ENCODE peak calls at places on chromosomes 3 and 15, in five cellular contexts. One of them, this sample, is unnamed.

GRCh38 chr15:31964586-31965307 is 65.6 kb upstream of the CHRNA7 start:
- DNase-seq in GM06990: no peak
- DNase-seq in GM10248: no peak
- DNase-seq in fibroblast of lung: no peak
- DNase-seq in CD4-positive, alpha-beta T cell: no peak
- DNase-seq in this sample: no peak

GRCh38 chr3:52039846-52040245 is 16.5 kb downstream of the DUSP7 start:
- DNase-seq in GM06990: no peak
- DNase-seq in GM10248: no peak
- DNase-seq in fibroblast of lung: peak; percentile 56
- DNase-seq in CD4-positive, alpha-beta T cell: no peak
- DNase-seq in this sample: no peak

GRCh38 chr3:43995929-43996378 is 245.7 kb upstream of the TOPAZ1 start:
- DNase-seq in GM06990: peak; percentile 15
- DNase-seq in GM10248: no peak
- DNase-seq in fibroblast of lung: no peak
- DNase-seq in CD4-positive, alpha-beta T cell: no peak
- DNase-seq in this sample: no peak

GRCh38 chr3:192747145-192747544 is 19.8 kb upstream of the FGF12 start:
- DNase-seq in GM06990: no peak
- DNase-seq in GM10248: no peak
- DNase-seq in fibroblast of lung: no peak
- DNase-seq in CD4-positive, alpha-beta T cell: no peak
- DNase-seq in this sample: no peak

GRCh38 chr3:159734681-159735080 is 254.0 kb upstream of the IL12A start:
- DNase-seq in GM06990: no peak
- DNase-seq in GM10248: no peak
- DNase-seq in fibroblast of lung: no peak
- DNase-seq in CD4-positive, alpha-beta T cell: no peak
- DNase-seq in this sample: no peak

GRCh38 chr3:4849136-4849535 is 130.1 kb upstream of the BHLHE40 start:
- DNase-seq in GM06990: no peak
- DNase-seq in GM10248: no peak
- DNase-seq in fibroblast of lung: no peak
- DNase-seq in CD4-positive, alpha-beta T cell: no peak
- DNase-seq in this sample: no peak

GRCh38 chr3:171138027-171138426 is 111.5 kb upstream of the SLC2A2 start:
- DNase-seq in GM06990: no peak
- DNase-seq in GM10248: no peak
- DNase-seq in fibroblast of lung: no peak
- DNase-seq in CD4-positive, alpha-beta T cell: no peak
- DNase-seq in this sample: no peak

GRCh38 chr3:56119575-56120349 is 348.5 kb downstream of the ERC2 start:
- DNase-seq in GM06990: no peak
- DNase-seq in GM10248: no peak
- DNase-seq in fibroblast of lung: peak; percentile 58
- DNase-seq in CD4-positive, alpha-beta T cell: no peak
- DNase-seq in this sample: no peak

GRCh38 chr15:77481670-77482069 is 61.0 kb downstream of the HMG20A start:
- DNase-seq in GM06990: no peak
- DNase-seq in GM10248: no peak
- DNase-seq in fibroblast of lung: peak; percentile 84
- DNase-seq in CD4-positive, alpha-beta T cell: no peak
- DNase-seq in this sample: no peak

GRCh38 chr3:116155830-116156229 is 289.5 kb downstream of the LSAMP start:
- DNase-seq in GM06990: no peak
- DNase-seq in GM10248: no peak
- DNase-seq in fibroblast of lung: no peak
- DNase-seq in CD4-positive, alpha-beta T cell: no peak
- DNase-seq in this sample: no peak

GRCh38 chr3:195247086-195247862 is 23.7 kb downstream of the XXYLT1 start:
- DNase-seq in GM06990: no peak
- DNase-seq in GM10248: no peak
- DNase-seq in fibroblast of lung: no peak
- DNase-seq in CD4-positive, alpha-beta T cell: no peak
- DNase-seq in this sample: no peak

GRCh38 chr3:23455775-23456174 is 252.6 kb downstream of the UBE2E2 start:
- DNase-seq in GM06990: no peak
- DNase-seq in GM10248: no peak
- DNase-seq in fibroblast of lung: peak; percentile 76
- DNase-seq in CD4-positive, alpha-beta T cell: no peak
- DNase-seq in this sample: no peak

GRCh38 chr3:19147905-19148767 is at the start of gene KCNH8:
- DNase-seq in GM06990: peak; percentile 15
- DNase-seq in GM10248: peak; percentile 31
- DNase-seq in fibroblast of lung: no peak
- DNase-seq in CD4-positive, alpha-beta T cell: peak; percentile 1
- DNase-seq in this sample: peak; percentile 32

GRCh38 chr3:126098391-126098858 is 14.5 kb upstream of the SLC41A3 start:
- DNase-seq in GM06990: no peak
- DNase-seq in GM10248: no peak
- DNase-seq in fibroblast of lung: no peak
- DNase-seq in CD4-positive, alpha-beta T cell: no peak
- DNase-seq in this sample: no peak

GRCh38 chr3:42228796-42229195 is 37.2 kb downstream of the CCK start:
- DNase-seq in GM06990: no peak
- DNase-seq in GM10248: peak; percentile 58
- DNase-seq in fibroblast of lung: no peak
- DNase-seq in CD4-positive, alpha-beta T cell: no peak
- DNase-seq in this sample: peak; percentile 62

GRCh38 chr3:36993326-36994283 is at the start of gene MLH1:
- DNase-seq in GM06990: peak; percentile 95
- DNase-seq in GM10248: peak; percentile 85
- DNase-seq in fibroblast of lung: peak; percentile 100
- DNase-seq in CD4-positive, alpha-beta T cell: peak; percentile 91
- DNase-seq in this sample: peak; percentile 94

GRCh38 chr3:172148269-172148668 is 108.9 kb downstream of the FNDC3B start:
- DNase-seq in GM06990: no peak
- DNase-seq in GM10248: no peak
- DNase-seq in fibroblast of lung: peak; percentile 56
- DNase-seq in CD4-positive, alpha-beta T cell: no peak
- DNase-seq in this sample: no peak

GRCh38 chr3:45056608-45057301 is 30.7 kb downstream of the CLEC3B start:
- DNase-seq in GM06990: no peak
- DNase-seq in GM10248: no peak
- DNase-seq in fibroblast of lung: no peak
- DNase-seq in CD4-positive, alpha-beta T cell: no peak
- DNase-seq in this sample: no peak

GRCh38 chr3:4633078-4634004 is 140.2 kb downstream of the ITPR1 start:
- DNase-seq in GM06990: peak; percentile 8
- DNase-seq in GM10248: peak; percentile 68
- DNase-seq in fibroblast of lung: peak; percentile 65
- DNase-seq in CD4-positive, alpha-beta T cell: no peak
- DNase-seq in this sample: peak; percentile 62

GRCh38 chr3:98329392-98330124 is 24.1 kb upstream of the OR5K4 start:
- DNase-seq in GM06990: peak; percentile 26
- DNase-seq in GM10248: peak; percentile 35
- DNase-seq in fibroblast of lung: peak; percentile 20
- DNase-seq in CD4-positive, alpha-beta T cell: peak; percentile 15
- DNase-seq in this sample: peak; percentile 29

GRCh38 chr3:37907906-37908305 is 46.2 kb downstream of the CTDSPL start:
- DNase-seq in GM06990: peak; percentile 56
- DNase-seq in GM10248: peak; percentile 65
- DNase-seq in fibroblast of lung: peak; percentile 49
- DNase-seq in CD4-positive, alpha-beta T cell: no peak
- DNase-seq in this sample: peak; percentile 56

GRCh38 chr3:194637066-194637465 is 3.8 kb upstream of the TMEM44 start:
- DNase-seq in GM06990: no peak
- DNase-seq in GM10248: no peak
- DNase-seq in fibroblast of lung: no peak
- DNase-seq in CD4-positive, alpha-beta T cell: no peak
- DNase-seq in this sample: no peak

GRCh38 chr3:185308126-185308754 is 54.4 kb upstream of the EHHADH start:
- DNase-seq in GM06990: no peak
- DNase-seq in GM10248: peak; percentile 54
- DNase-seq in fibroblast of lung: peak; percentile 30
- DNase-seq in CD4-positive, alpha-beta T cell: peak; percentile 5
- DNase-seq in this sample: peak; percentile 48

GRCh38 chr15:26935322-26935721 is 35.7 kb upstream of the GABRG3 start:
- DNase-seq in GM06990: no peak
- DNase-seq in GM10248: no peak
- DNase-seq in fibroblast of lung: no peak
- DNase-seq in CD4-positive, alpha-beta T cell: no peak
- DNase-seq in this sample: no peak

GRCh38 chr3:27584874-27585273 is 100.7 kb upstream of the SLC4A7 start:
- DNase-seq in GM06990: no peak
- DNase-seq in GM10248: no peak
- DNase-seq in fibroblast of lung: no peak
- DNase-seq in CD4-positive, alpha-beta T cell: no peak
- DNase-seq in this sample: no peak

GRCh38 chr15:91068966-91069365 is 31.1 kb upstream of the SV2B start:
- DNase-seq in GM06990: no peak
- DNase-seq in GM10248: no peak
- DNase-seq in fibroblast of lung: no peak
- DNase-seq in CD4-positive, alpha-beta T cell: no peak
- DNase-seq in this sample: no peak
- TF ChIP-seq CTCF in GM06990: no peak
- TF ChIP-seq CTCF in GM10248: no peak
- TF ChIP-seq CTCF in fibroblast of lung: no peak
- TF ChIP-seq CTCF in CD4-positive, alpha-beta T cell: no peak
- TF ChIP-seq CTCF in this sample: no peak

GRCh38 chr15:57079446-57079845 is 161.0 kb downstream of the TCF12 start:
- DNase-seq in GM06990: no peak
- DNase-seq in GM10248: peak; percentile 21
- DNase-seq in fibroblast of lung: peak; percentile 44
- DNase-seq in CD4-positive, alpha-beta T cell: no peak
- DNase-seq in this sample: no peak
- TF ChIP-seq CTCF in GM06990: no peak
- TF ChIP-seq CTCF in GM10248: no peak
- TF ChIP-seq CTCF in fibroblast of lung: no peak
- TF ChIP-seq CTCF in CD4-positive, alpha-beta T cell: peak; percentile 30
- TF ChIP-seq CTCF in this sample: peak; percentile 41

DNA sequence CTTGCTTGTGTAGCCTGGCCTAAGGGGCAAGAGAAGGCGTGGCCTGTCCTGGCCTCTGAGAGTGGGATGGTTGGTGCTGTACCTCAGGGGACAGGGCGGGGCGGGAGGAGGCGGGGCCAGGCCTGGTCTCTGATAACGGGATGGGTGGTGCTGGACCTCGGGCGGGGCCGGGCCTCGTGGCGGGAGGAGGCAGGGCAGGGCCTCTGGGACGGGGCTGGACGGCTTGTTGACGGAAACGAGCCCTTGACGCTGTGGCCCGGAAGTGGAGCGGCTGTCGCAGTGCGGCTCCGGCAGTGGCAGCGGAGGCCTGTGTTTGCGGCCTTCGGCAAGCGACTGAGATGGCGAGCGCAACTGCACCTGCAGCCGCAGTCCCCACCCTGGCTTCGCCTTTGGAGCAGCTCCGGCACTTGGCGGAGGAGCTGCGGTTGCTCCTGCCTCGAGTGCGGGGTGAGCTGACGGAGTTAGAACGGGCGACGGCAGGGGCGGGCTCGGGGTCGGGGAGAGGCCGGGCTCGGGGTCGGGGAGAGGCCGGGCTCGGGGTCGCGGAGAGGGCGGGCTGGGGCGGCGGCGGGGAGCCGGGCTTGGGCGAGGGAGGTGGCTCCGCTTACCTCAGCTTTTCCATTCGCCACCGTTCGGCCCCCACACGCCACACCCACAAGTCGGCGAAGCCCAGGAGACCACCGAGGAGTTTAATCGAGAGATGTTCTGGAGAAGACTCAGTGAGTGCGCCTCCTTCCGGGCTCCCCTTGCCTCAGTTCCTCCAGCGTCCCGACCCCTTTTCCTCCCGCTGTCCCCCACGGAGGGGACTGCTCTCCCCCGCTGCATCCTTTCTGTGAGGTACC is at the start of gene CCNDBP1:
- DNase-seq in GM06990: peak; percentile 97
- DNase-seq in GM10248: peak; percentile 99
- DNase-seq in fibroblast of lung: peak; percentile 81
- DNase-seq in CD4-positive, alpha-beta T cell: peak; percentile 82
- DNase-seq in this sample: peak; percentile 99
- TF ChIP-seq CTCF in GM06990: peak; percentile 57
- TF ChIP-seq CTCF in GM10248: peak; percentile 30
- TF ChIP-seq CTCF in fibroblast of lung: peak; percentile 44
- TF ChIP-seq CTCF in CD4-positive, alpha-beta T cell: peak; percentile 47
- TF ChIP-seq CTCF in this sample: peak; percentile 52

DNA sequence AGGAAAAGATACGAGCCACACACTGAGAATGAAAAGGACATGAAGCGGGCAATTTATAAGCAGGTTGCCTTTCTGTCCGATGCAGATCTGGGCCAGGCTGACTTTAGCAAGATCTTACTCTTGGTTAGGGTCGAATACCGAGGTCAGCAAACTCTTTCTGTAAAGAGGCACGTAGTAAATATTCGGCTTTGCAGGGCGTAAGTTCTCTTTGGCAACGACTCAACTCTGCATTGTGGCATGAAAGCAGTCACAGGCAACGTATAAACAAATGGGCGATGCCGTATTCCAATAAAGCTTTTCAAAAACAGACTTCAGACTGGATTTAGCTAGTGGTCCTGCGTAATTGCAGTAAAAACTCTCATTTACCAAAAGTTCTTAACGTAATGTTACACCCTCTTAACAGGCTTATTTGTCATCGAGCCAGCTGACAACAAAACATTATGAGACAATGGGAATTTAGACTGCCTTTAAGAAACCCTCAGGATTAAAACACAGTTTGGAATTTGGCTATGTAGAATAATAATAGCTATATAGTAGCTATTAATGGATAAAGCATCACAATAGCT is 13.1 kb upstream of the RPL35A start:
- DNase-seq in GM06990: no peak
- DNase-seq in GM10248: no peak
- DNase-seq in fibroblast of lung: no peak
- DNase-seq in CD4-positive, alpha-beta T cell: no peak
- DNase-seq in this sample: no peak
- TF ChIP-seq CTCF in GM06990: no peak
- TF ChIP-seq CTCF in GM10248: no peak
- TF ChIP-seq CTCF in fibroblast of lung: no peak
- TF ChIP-seq CTCF in CD4-positive, alpha-beta T cell: no peak
- TF ChIP-seq CTCF in this sample: no peak

This sample was measured in GM13977.